ENCODE peak calls at places on chromosome X, in four cellular contexts. T, I, O and Q are unnamed samples.

GRCh38 chrX:79366888-79367749 is at the start of gene ITM2A:
- DNase-seq in T (no peak), I (no peak), O (no peak), Q (no peak)

GRCh38 chrX:16882702-16883486 is 12.7 kb upstream of the RBBP7 start:
- DNase-seq in T (peak; percentile 59), I (peak; percentile 84), O (peak; percentile 85), Q (no peak)

GRCh38 chrX:1507511-1508463 is 29.2 kb downstream of the P2RY8 start:
- DNase-seq in T (no peak), I (no peak), O (no peak), Q (no peak)

GRCh38 chrX:46572295-46572936 is 1.1 kb upstream of the CHST7 start:
- DNase-seq in T (no peak), I (no peak), O (no peak), Q (no peak)

GRCh38 chrX:155094468-155095061 is 23.3 kb downstream of the BRCC3 start:
- DNase-seq in T (peak; percentile 30), I (peak; percentile 29), O (peak; percentile 10), Q (no peak)

GRCh38 chrX:154125356-154126040 is 18.5 kb upstream of the OPN1LW start:
- DNase-seq in T (no peak), I (no peak), O (no peak), Q (no peak)

GRCh38 chrX:8192276-8192675 is 21.2 kb upstream of the VCX2 start:
- DNase-seq in T (no peak), I (no peak), O (no peak), Q (no peak)

GRCh38 chrX:150844016-150844415 is 54.5 kb downstream of the CD99L2 start:
- DNase-seq in T (no peak), I (no peak), O (no peak), Q (no peak)

GRCh38 chrX:143171703-143172102 is 146.0 kb downstream of the SPANXN4 start:
- DNase-seq in T (no peak), I (no peak), O (no peak), Q (no peak)

GRCh38 chrX:68045008-68045577 is 388.2 kb downstream of the OPHN1 start:
- DNase-seq in T (peak; percentile 41), I (peak; percentile 56), O (peak; percentile 89), Q (peak; percentile 14)

GRCh38 chrX:48496660-48497059 is 12.1 kb upstream of the PORCN start:
- DNase-seq in T (peak; percentile 31), I (no peak), O (no peak), Q (no peak)